ENCODE peak calls at places on chromosomes 16 and 17, in eight cellular contexts. H is substantia nigra, Q is small intestine, O is heart right ventricle, B is pons, G is epithelial cell of proximal tubule, V is fibroblast of mammary gland, F is stomach. U is an unnamed sample.
A peak's percentile ranks its signal among the peaks of the same experiment; 100 is the strongest.

GRCh38 chr17:37557482-37557881 is 51.7 kb downstream of the SYNRG start:
- DNase-seq in H (no peak), Q (no peak), O (no peak), B (no peak), G (no peak), V (no peak), F (no peak), U (no peak)

GRCh38 chr17:32656851-32657250 is 170.1 kb downstream of the CDK5R1 start:
- DNase-seq in H (no peak), Q (no peak), O (no peak), B (no peak), G (no peak), V (no peak), F (no peak), U (no peak)

GRCh38 chr17:30279156-30279555 is 12.6 kb downstream of the BLMH start:
- DNase-seq in H (no peak), Q (no peak), O (no peak), B (no peak), G (no peak), V (no peak), F (no peak), U (no peak)

GRCh38 chr16:25854141-25854540 is 162.4 kb downstream of the HS3ST4 start:
- DNase-seq in H (no peak), Q (no peak), O (no peak), B (no peak), G (no peak), V (no peak), F (no peak), U (no peak)

GRCh38 chr17:50944054-50944901 is 78.1 kb upstream of the TOB1 start:
- DNase-seq in H (peak; percentile 49), Q (peak; percentile 87), O (peak; percentile 88), B (peak; percentile 84), G (no peak), V (peak; percentile 44), F (peak; percentile 97), U (peak; percentile 89)

GRCh38 chr16:4316103-4316731 is 350 bp downstream of the GLIS2 start:
- DNase-seq in H (no peak), Q (no peak), O (no peak), B (no peak), G (no peak), V (no peak), F (no peak), U (no peak)

GRCh38 chr17:78707016-78707415 is 75.1 kb downstream of the CYTH1 start:
- DNase-seq in H (no peak), Q (no peak), O (no peak), B (no peak), G (no peak), V (no peak), F (no peak), U (no peak)

GRCh38 chr16:70480127-70481105 is 26.0 kb downstream of the FCSK start:
- DNase-seq in H (no peak), Q (peak; percentile 42), O (no peak), B (no peak), G (no peak), V (no peak), F (no peak), U (no peak)

GRCh38 chr16:75789237-75789636 is 62.9 kb upstream of the CPHXL start:
- DNase-seq in H (no peak), Q (peak; percentile 59), O (no peak), B (peak; percentile 80), G (no peak), V (peak; percentile 62), F (no peak), U (no peak)

GRCh38 chr17:73203135-73203787 is 10.4 kb downstream of the COG1 start:
- DNase-seq in H (no peak), Q (peak; percentile 99), O (no peak), B (no peak), G (no peak), V (no peak), F (peak; percentile 68), U (no peak)

GRCh38 chr17:50129303-50129945 is 536 bp downstream of the SAMD14 start:
- DNase-seq in H (no peak), Q (no peak), O (no peak), B (no peak), G (no peak), V (no peak), F (no peak), U (peak; percentile 78)

GRCh38 chr17:78922876-78923498 is 2.2 kb downstream of the TIMP2 start:
- DNase-seq in H (no peak), Q (no peak), O (no peak), B (peak; percentile 48), G (no peak), V (no peak), F (no peak), U (no peak)

GRCh38 chr17:5672141-5672540 is 87.8 kb upstream of the NLRP1 start:
- DNase-seq in H (no peak), Q (no peak), O (no peak), B (no peak), G (no peak), V (no peak), F (no peak), U (no peak)